ENCODE peak calls at places on chromosome 10, in nine cellular contexts. S, C, P, Z, J, R, M, N and A are unnamed samples. For H3K9me3, the result is how much of the 10 kb centered on the place peaks cover.

GRCh38 chr10:60425392-60426110 is 35.9 kb upstream of the ANK3 start:
- DNase-seq in P (no peak), R (no peak), C (no peak), M (peak), N (no peak), S (peak), Z (peak), J (no peak), A (no peak)

GRCh38 chr10:127524869-127525268 is 24.2 kb upstream of the NPS start:
- DNase-seq in J (no peak), S (peak), N (no peak), Z (no peak), P (no peak), M (no peak), C (no peak), R (no peak), A (no peak)

GRCh38 chr10:86225098-86225782 is 141.4 kb downstream of the GRID1 start:
- DNase-seq in P (no peak), M (no peak), S (peak), Z (peak), C (no peak), J (no peak), R (no peak), N (peak), A (no peak)

GRCh38 chr10:62373995-62374861 is at the start of gene ZNF365:
- DNase-seq in Z (peak), C (peak), M (no peak), P (peak), N (peak), S (peak), R (peak), J (peak), A (peak)

GRCh38 chr10:55410415-55410885 is 609.4 kb upstream of the PCDH15 start:
- DNase-seq in J (no peak), N (peak), M (no peak), Z (peak), P (no peak), R (peak), S (no peak), C (peak), A (no peak)

GRCh38 chr10:60186315-60187071 is 203.2 kb downstream of the ANK3 start:
- DNase-seq in C (no peak), P (no peak), Z (peak), M (peak), S (peak), N (no peak), R (peak), J (no peak), A (no peak)

GRCh38 chr10:88989824-88990527 is 622 bp upstream of the FAS start:
- DNase-seq in P (no peak), M (peak), N (peak), R (no peak), Z (peak), J (peak), S (no peak), C (no peak), A (no peak)

GRCh38 chr10:1291178-1292090 is 235.2 kb downstream of the WDR37 start:
- DNase-seq in C (no peak), P (no peak), Z (no peak), S (no peak), J (no peak), M (no peak), N (no peak), R (no peak), A (no peak)

GRCh38 chr10:101032637-101033201 is 1.7 kb downstream of the SFXN3 start:
- DNase-seq in N (peak), J (peak), Z (peak), S (peak), R (peak), C (peak), M (peak), P (peak), A (no peak)

GRCh38 chr10:47029181-47029971 is 118.1 kb downstream of the PTPN20 start:
- DNase-seq in J (peak), M (no peak), P (no peak), Z (no peak), R (no peak), S (no peak), N (no peak), C (peak), A (no peak)

GRCh38 chr10:4775808-4776207 is 50.2 kb upstream of the AKR1E2 start:
- DNase-seq in S (peak), R (no peak), N (no peak), C (no peak), Z (no peak), J (no peak), M (no peak), P (no peak), A (no peak)

GRCh38 chr10:18321371-18321770 is 181.1 kb downstream of the CACNB2 start:
- DNase-seq in S (no peak), M (no peak), P (no peak), N (no peak), C (no peak), Z (no peak), R (no peak), J (no peak), A (no peak)

GRCh38 chr10:72802291-72803118 is 91.0 kb upstream of the OIT3 start:
- DNase-seq in N (no peak), J (no peak), R (no peak), P (no peak), Z (peak), S (no peak), C (no peak), M (no peak), A (no peak)

GRCh38 chr10:108690530-108690929 is 1232.8 kb downstream of the XPNPEP1 start:
- DNase-seq in S (no peak), M (no peak), C (no peak), N (no peak), Z (no peak), J (no peak), P (no peak), R (no peak), A (no peak)

GRCh38 chr10:28561531-28561930 is 28.6 kb downstream of the WAC start:
- DNase-seq in C (no peak), M (no peak), Z (no peak), J (no peak), R (no peak), S (no peak), N (no peak), P (no peak), A (no peak)

GRCh38 chr10:98636921-98637329 is 190.2 kb upstream of the HPS1 start:
- DNase-seq in J (no peak), S (no peak), N (no peak), M (no peak), P (no peak), Z (no peak), R (no peak), C (no peak), A (no peak)

GRCh38 chr10:18689498-18689897 is 30.3 kb downstream of the ARL5B start:
- DNase-seq in R (no peak), C (no peak), N (peak), S (peak), Z (peak), J (no peak), P (no peak), M (no peak), A (no peak)

GRCh38 chr10:30039988-30040387 is 19.4 kb downstream of the JCAD start:
- DNase-seq in M (no peak), Z (no peak), J (no peak), N (no peak), C (no peak), R (no peak), S (no peak), P (no peak), A (no peak)

GRCh38 chr10:104274762-104275721 is 6.1 kb downstream of the GSTO2 start:
- DNase-seq in R (peak), C (peak), Z (peak), S (peak), P (peak), N (peak), J (no peak), M (no peak), A (peak)

GRCh38 chr10:117552759-117553158 is 10.2 kb downstream of the EMX2 start:
- DNase-seq in Z (no peak), J (no peak), R (no peak), N (no peak), C (no peak), P (no peak), S (no peak), M (no peak), A (no peak)

GRCh38 chr10:11023009-11023408 is 5.3 kb downstream of the CELF2 start:
- DNase-seq in C (no peak), N (no peak), S (no peak), P (no peak), Z (no peak), J (no peak), R (no peak), M (no peak), A (no peak)

GRCh38 chr10:11026761-11027160 is 9.1 kb downstream of the CELF2 start:
- DNase-seq in J (no peak), C (no peak), M (no peak), S (no peak), R (no peak), N (no peak), P (no peak), Z (no peak), A (no peak)

GRCh38 chr10:11025978-11026377 is 8.3 kb downstream of the CELF2 start:
- DNase-seq in C (no peak), P (no peak), M (no peak), J (no peak), Z (no peak), S (no peak), N (no peak), R (no peak), A (no peak)

GRCh38 chr10:11024596-11024995 is 6.9 kb downstream of the CELF2 start:
- DNase-seq in P (no peak), N (no peak), M (peak), R (no peak), C (no peak), J (no peak), Z (peak), S (no peak), A (no peak)

GRCh38 chr10:11023554-11023953 is 5.9 kb downstream of the CELF2 start:
- DNase-seq in C (no peak), S (no peak), P (no peak), J (no peak), N (no peak), M (no peak), R (no peak), Z (no peak), A (no peak)
- H3K9me3 ChIP-seq in C (under half), S (under half), P (under half), J (under half), N (under half), M (under half), R (under half), Z (under half), A (under half)

DNA sequence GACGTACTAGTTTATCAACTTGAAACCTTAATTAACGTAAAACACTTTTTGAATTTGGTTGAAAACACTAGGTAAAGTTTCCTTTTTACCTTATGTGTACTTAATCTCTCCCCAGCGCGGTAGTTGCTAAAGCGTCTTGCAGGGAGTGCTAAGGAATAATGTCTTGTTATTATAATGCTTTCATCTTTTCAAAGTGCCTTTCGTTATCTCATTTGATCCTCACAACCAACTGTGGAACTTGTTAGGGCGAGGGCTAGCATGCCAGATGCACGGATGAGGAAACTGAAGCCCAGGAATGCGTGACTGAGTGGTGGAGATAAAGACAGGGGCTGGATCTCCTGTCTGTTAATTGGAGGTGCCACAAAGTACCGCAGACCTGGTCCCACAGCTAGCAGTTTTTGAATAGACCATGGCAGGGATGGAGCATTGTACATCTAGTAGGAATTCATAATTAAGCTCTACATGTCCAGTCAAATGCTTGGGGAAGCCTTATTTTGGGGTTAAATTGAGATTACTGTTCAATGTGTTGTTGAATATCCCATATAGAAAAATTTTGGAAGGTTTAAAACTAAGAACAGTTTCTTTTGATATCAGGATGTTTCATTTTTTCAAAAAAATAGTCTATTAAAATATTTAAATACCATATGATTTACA is 234.3 kb downstream of the SH2D4B start:
- DNase-seq in R (no peak), P (no peak), S (no peak), C (no peak), J (no peak), Z (no peak), M (no peak), N (no peak), A (no peak)
- H3K9me3 ChIP-seq in R (under half), P (under half), S (under half), C (under half), J (under half), Z (under half), M (under half), N (under half), A (under half)

GRCh38 chr10:90929179-90929578 is 8.3 kb upstream of the ANKRD1 start:
- DNase-seq in M (no peak), J (no peak), N (no peak), R (no peak), P (no peak), Z (no peak), C (no peak), S (no peak), A (no peak)
- H3K9me3 ChIP-seq in M (under half), J (under half), N (under half), R (under half), P (under half), Z (under half), C (under half), S (under half), A (under half)

GRCh38 chr10:25384618-25385017 is 209.8 kb downstream of the GPR158 start:
- DNase-seq in P (no peak), J (no peak), R (no peak), S (no peak), Z (no peak), C (no peak), M (no peak), N (no peak), A (no peak)

GRCh38 chr10:25390733-25391132 is 215.9 kb downstream of the GPR158 start:
- DNase-seq in M (no peak), N (no peak), C (no peak), Z (no peak), S (no peak), P (no peak), J (no peak), R (no peak), A (no peak)

GRCh38 chr10:25388188-25388861 is 213.5 kb downstream of the GPR158 start:
- DNase-seq in C (no peak), S (no peak), J (no peak), N (no peak), M (no peak), P (no peak), Z (no peak), R (peak), A (no peak)

GRCh38 chr10:25392132-25392531 is 217.3 kb downstream of the GPR158 start:
- DNase-seq in R (no peak), M (no peak), Z (no peak), C (no peak), N (no peak), S (no peak), J (no peak), P (no peak), A (no peak)

GRCh38 chr10:25388862-25389206 is 214.0 kb downstream of the GPR158 start:
- DNase-seq in Z (no peak), R (no peak), J (no peak), M (no peak), S (no peak), P (no peak), C (no peak), N (no peak), A (no peak)
- H3K9me3 ChIP-seq in Z (under half), R (under half), J (under half), M (under half), S (under half), P (under half), C (under half), N (under half), A (under half)

DNA sequence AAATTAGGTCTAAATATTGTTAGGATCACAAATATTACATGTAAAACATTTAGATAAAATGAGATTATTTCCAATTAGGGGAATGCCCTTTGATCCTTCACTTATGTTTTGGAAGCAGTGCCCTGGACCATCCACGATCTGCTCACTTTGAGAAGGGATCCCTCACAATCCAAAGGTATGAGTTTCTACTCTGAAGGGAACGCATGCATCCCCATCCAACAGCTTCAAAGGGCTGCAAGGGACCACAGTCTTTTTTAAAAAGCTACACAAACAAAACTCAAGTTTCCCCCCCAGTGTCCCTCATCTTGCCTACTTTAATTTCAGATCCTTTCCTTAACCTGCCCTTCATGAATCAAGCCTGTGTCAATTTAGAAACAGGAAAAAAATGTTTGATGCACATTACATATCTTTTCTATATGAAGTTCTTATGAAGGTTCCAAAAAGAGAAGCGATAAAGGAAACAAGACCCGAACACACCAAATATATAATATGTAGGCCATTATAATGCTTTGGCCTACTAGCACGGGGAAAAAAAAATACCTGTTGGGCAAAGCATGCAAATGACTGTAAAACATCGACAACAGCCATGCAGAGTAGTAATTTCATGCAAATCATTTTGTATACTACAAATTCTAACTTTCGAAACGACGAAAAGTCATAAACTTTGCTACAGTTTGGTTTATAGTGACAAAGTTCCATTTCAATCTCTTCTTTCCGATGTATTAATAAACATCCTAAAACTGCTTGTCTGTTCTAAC is 2.0 kb downstream of the EIF3A start:
- DNase-seq in C (no peak), Z (no peak), P (no peak), J (no peak), R (no peak), S (no peak), M (no peak), N (no peak), A (no peak)
- H3K9me3 ChIP-seq in C (under half), Z (under half), P (under half), J (under half), R (under half), S (under half), M (under half), N (under half), A (under half)